ENCODE peak calls at places on chromosomes 5 and 9, in six cellular contexts. J is neural progenitor cell, M is hepatocyte, W is SJCRH30, C is spleen, E is IMR-90. T is an unnamed sample.

GRCh38 chr5:143086851-143087637 is 316.4 kb downstream of the NR3C1 start:
- DNase-seq in C (no peak), E (peak; percentile 44), M (peak; percentile 21), W (peak; percentile 45), J (no peak), T (no peak)

GRCh38 chr5:159453209-159453608 is 122.9 kb upstream of the IL12B start:
- DNase-seq in E (no peak), W (no peak), M (no peak), J (no peak), C (no peak), T (no peak)

GRCh38 chr9:114991861-114992260 is 61.5 kb upstream of the TNFSF8 start:
- DNase-seq in W (no peak), E (no peak), C (no peak), M (no peak), J (no peak), T (no peak)

GRCh38 chr9:82588801-82589200 is 474.1 kb downstream of the RASEF start:
- DNase-seq in J (no peak), M (peak; percentile 32), C (no peak), E (no peak), W (no peak), T (no peak)

GRCh38 chr9:130320697-130321080 is 55.1 kb downstream of the HMCN2 start:
- DNase-seq in J (peak; percentile 68), M (no peak), C (no peak), W (peak; percentile 54), E (no peak), T (no peak)

GRCh38 chr5:120415985-120416384 is 48.1 kb upstream of the PRR16 start:
- DNase-seq in E (no peak), M (no peak), C (no peak), W (no peak), J (no peak), T (no peak)

GRCh38 chr5:67038817-67039603 is 157.6 kb downstream of the CD180 start:
- DNase-seq in M (no peak), J (no peak), C (no peak), W (no peak), E (peak; percentile 88), T (no peak)

GRCh38 chr5:65172486-65173129 is 309.1 kb downstream of the ADAMTS6 start:
- DNase-seq in W (no peak), C (no peak), J (no peak), M (no peak), E (peak; percentile 87), T (no peak)

GRCh38 chr5:180111273-180111695 is 39.7 kb upstream of the RNF130 start:
- DNase-seq in J (no peak), E (no peak), W (no peak), C (peak; percentile 51), M (no peak), T (no peak)

GRCh38 chr9:32741706-32742105 is 41.6 kb upstream of the TMEM215 start:
- DNase-seq in M (peak; percentile 36), E (no peak), C (no peak), J (peak; percentile 52), W (no peak), T (no peak)

GRCh38 chr5:126479810-126480209 is 56.6 kb downstream of the GRAMD2B start:
- DNase-seq in E (no peak), C (no peak), J (no peak), W (no peak), M (no peak), T (no peak)

GRCh38 chr5:123142206-123142915 is 53.3 kb downstream of the PRDM6 start:
- DNase-seq in M (no peak), E (no peak), C (no peak), J (no peak), W (no peak), T (no peak)

GRCh38 chr9:12813960-12814876 is 39.4 kb downstream of the LURAP1L start:
- DNase-seq in E (peak; percentile 100), M (peak; percentile 89), W (peak; percentile 67), C (no peak), J (no peak), T (peak; percentile 46)

GRCh38 chr5:93621340-93621872 is 38.4 kb downstream of the NR2F1 start:
- DNase-seq in E (peak; percentile 70), W (peak; percentile 96), M (peak; percentile 70), J (peak; percentile 83), C (peak; percentile 86), T (peak; percentile 75)

GRCh38 chr9:33234511-33235467 is 5.2 kb upstream of the SPINK4 start:
- DNase-seq in J (no peak), E (peak; percentile 85), C (no peak), W (no peak), M (no peak), T (no peak)

GRCh38 chr5:159341914-159342313 is 11.6 kb upstream of the IL12B start:
- DNase-seq in W (peak; percentile 74), J (no peak), C (peak; percentile 81), E (peak; percentile 71), M (peak; percentile 79), T (no peak)

GRCh38 chr9:86047361-86047760 is 52.0 kb downstream of the GOLM1 start:
- DNase-seq in W (no peak), J (no peak), C (no peak), M (no peak), E (no peak), T (no peak)

GRCh38 chr5:142296914-142297417 is 27.9 kb downstream of the SPRY4 start:
- DNase-seq in J (no peak), E (peak; percentile 90), M (no peak), W (peak; percentile 71), C (no peak), T (no peak)

GRCh38 chr5:179151521-179152118 is 91.4 kb downstream of the ZNF354C start:
- DNase-seq in W (no peak), E (no peak), C (no peak), M (no peak), J (no peak), T (peak; percentile 21)

GRCh38 chr9:76530458-76531100 is 71.6 kb downstream of the GCNT1 start:
- DNase-seq in E (peak; percentile 16), M (no peak), J (no peak), C (no peak), W (no peak), T (no peak)

GRCh38 chr5:10123254-10123989 is 126.3 kb downstream of the ATPSCKMT start:
- DNase-seq in C (no peak), E (no peak), M (no peak), W (no peak), J (no peak), T (no peak)
- H3K4me3 ChIP-seq in C (no peak overlapping the region), E (no peak overlapping the region), M (no peak overlapping the region), W (no peak overlapping the region), J (no peak overlapping the region), T (no peak overlapping the region)

GRCh38 chr9:134373953-134374300 is 47.7 kb downstream of the RXRA start:
- DNase-seq in E (no peak), C (no peak), W (no peak), J (no peak), M (no peak), T (no peak)

GRCh38 chr9:134373269-134373668 is 47.0 kb downstream of the RXRA start:
- DNase-seq in J (no peak), M (no peak), E (no peak), W (no peak), C (no peak), T (no peak)

GRCh38 chr9:134375430-134376385 is 49.5 kb downstream of the RXRA start:
- DNase-seq in E (no peak), C (no peak), M (no peak), J (peak; percentile 42), W (peak; percentile 69), T (no peak)

GRCh38 chr9:134375011-134375390 is 48.7 kb downstream of the RXRA start:
- DNase-seq in W (no peak), E (no peak), M (no peak), J (no peak), C (no peak), T (no peak)

GRCh38 chr9:134374301-134375010 is 48.2 kb downstream of the RXRA start:
- DNase-seq in E (no peak), M (no peak), C (no peak), J (no peak), W (no peak), T (no peak)
- H3K4me3 ChIP-seq in E (no peak overlapping the region), M (no peak overlapping the region), C (peak overlapping the region; percentile 13), J (no peak overlapping the region), W (no peak overlapping the region), T (no peak overlapping the region)

DNA sequence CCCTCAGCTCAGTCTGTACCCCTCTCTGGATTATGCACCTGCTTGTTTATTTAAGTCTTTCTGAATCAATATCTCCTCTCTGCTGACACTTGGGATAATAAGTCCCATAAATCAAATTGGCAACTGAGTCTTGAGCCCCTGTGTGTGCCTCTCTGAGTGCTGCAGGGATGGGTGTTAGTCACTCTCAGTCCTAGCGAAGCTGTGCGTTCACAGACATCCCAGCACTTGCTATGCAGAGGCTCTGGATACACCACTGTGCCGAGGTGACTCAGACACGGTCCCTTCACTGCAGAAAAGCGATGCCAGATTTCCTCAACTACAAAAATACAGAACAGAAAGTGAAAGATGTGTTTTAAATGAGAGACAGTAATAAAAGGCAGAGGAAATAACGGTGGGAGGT is 4.1 kb upstream of the KCNMB1 start:
- DNase-seq in J (no peak), C (no peak), E (no peak), W (no peak), M (no peak), T (no peak)
- H3K4me3 ChIP-seq in J (no peak overlapping the region), C (no peak overlapping the region), E (no peak overlapping the region), W (no peak overlapping the region), M (no peak overlapping the region), T (no peak overlapping the region)

GRCh38 chr5:137498301-137498735 is 808 bp downstream of the SPOCK1 start:
- DNase-seq in J (peak; percentile 69), M (peak; percentile 20), C (peak; percentile 72), E (no peak), W (no peak), T (no peak)

GRCh38 chr5:137500616-137501225 is 1.6 kb upstream of the SPOCK1 start:
- DNase-seq in C (no peak), J (no peak), M (no peak), W (no peak), E (no peak), T (no peak)

GRCh38 chr5:137496919-137497318 is 2.2 kb downstream of the SPOCK1 start:
- DNase-seq in C (no peak), M (no peak), J (no peak), W (no peak), E (no peak), T (no peak)

GRCh38 chr5:137498736-137499505 is at the start of gene SPOCK1:
- DNase-seq in M (peak; percentile 94), W (peak; percentile 30), E (peak; percentile 63), C (peak; percentile 87), J (peak; percentile 96), T (peak; percentile 71)

DNA sequence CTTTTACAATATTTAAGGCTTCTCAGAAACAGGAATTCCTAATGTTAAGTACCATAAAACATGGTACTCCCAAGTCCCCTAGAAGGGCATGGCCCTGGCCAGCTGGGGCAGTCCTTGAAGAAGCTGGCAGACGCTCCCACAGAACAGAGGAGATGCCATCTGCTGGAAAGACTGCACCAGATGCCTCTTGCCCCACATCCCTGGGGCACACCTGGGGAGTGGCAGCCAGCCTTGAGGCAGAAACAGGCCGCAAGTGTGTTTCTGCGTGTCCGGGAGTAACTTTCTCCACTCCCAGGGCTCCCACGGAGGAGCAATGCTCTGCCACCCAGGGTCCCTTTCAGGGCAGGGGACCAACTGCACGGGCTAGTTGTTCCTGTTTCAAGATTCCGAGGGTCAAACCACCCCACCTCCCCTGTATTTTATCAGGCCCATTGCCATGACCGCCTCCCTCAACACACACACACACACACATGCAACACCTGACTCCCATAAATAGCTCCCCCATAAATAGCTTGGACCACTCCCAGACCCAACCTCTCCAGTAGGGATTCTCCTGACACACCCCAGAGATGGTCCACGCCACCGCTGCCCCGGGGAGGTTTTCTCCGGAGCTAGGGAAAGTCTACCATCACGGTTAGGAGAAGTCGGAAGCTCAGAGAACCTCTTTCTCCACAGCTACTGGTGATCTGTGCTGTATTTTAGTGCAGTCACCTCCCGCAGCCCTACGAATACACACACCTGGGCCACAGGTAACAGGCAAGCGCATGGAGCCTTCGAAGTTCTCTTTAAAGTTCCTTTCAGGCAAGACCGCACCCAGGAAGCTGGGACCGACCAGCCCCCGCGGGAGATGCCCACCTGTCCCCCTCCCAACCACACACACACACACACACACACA is 1.5 kb downstream of the SPOCK1 start:
- DNase-seq in W (no peak), C (no peak), J (no peak), M (no peak), E (no peak), T (no peak)
- H3K4me3 ChIP-seq in W (no peak overlapping the region), C (peak overlapping the region; percentile 46), J (peak overlapping the region; percentile 78), M (no peak overlapping the region), E (peak overlapping the region; percentile 52), T (no peak overlapping the region)

T was measured in Caco-2.